ENCODE peak calls at places on chromosome 5, in four cellular contexts. E is breast epithelium, F is uterus, T is WERI-Rb-1. J is an unnamed sample.
A peak's percentile ranks its signal among the peaks of the same experiment; 100 is the strongest.

GRCh38 chr5:141477815-141478214 is 2.0 kb downstream of the PCDHGC3 start:
- DNase-seq in E (no peak), T (no peak), F (no peak), J (no peak)

GRCh38 chr5:113505181-113505580 is 8.3 kb upstream of the YTHDC2 start:
- DNase-seq in T (no peak), F (no peak), E (no peak), J (no peak)

GRCh38 chr5:6287136-6287535 is 91.2 kb downstream of the MED10 start:
- DNase-seq in T (no peak), F (no peak), E (no peak), J (no peak)

GRCh38 chr5:141590127-141590526 is 28.7 kb downstream of the DIAPH1 start:
- DNase-seq in F (no peak), E (no peak), T (no peak), J (no peak)

GRCh38 chr5:168706655-168707069 is 127.5 kb upstream of the PANK3 start:
- DNase-seq in E (no peak), F (no peak), T (peak; percentile 51), J (peak; percentile 59)

GRCh38 chr5:3197699-3198098 is 397.9 kb upstream of the IRX1 start:
- DNase-seq in E (no peak), T (no peak), F (no peak), J (peak; percentile 66)

GRCh38 chr5:68478306-68479091 is 262.9 kb downstream of the PIK3R1 start:
- DNase-seq in E (no peak), F (no peak), T (no peak), J (no peak)

GRCh38 chr5:171342362-171343111 is 33.5 kb downstream of the TLX3 start:
- DNase-seq in T (peak; percentile 48), E (no peak), F (no peak), J (peak; percentile 50)

GRCh38 chr5:148875205-148875875 is 48.9 kb downstream of the ADRB2 start:
- DNase-seq in F (peak; percentile 20), T (no peak), E (no peak), J (no peak)

GRCh38 chr5:42499016-42499415 is 75.8 kb downstream of the GHR start:
- DNase-seq in E (no peak), F (no peak), T (no peak), J (no peak)

GRCh38 chr5:56211298-56211865 is 21.7 kb downstream of the ANKRD55 start:
- DNase-seq in T (no peak), F (no peak), E (no peak), J (peak; percentile 25)

GRCh38 chr5:132260714-132261615 is 3.5 kb downstream of the PDLIM4 start:
- DNase-seq in E (no peak), T (peak; percentile 3), F (peak; percentile 87), J (no peak)

GRCh38 chr5:38387161-38387560 is 128.8 kb downstream of the EGFLAM start:
- DNase-seq in E (no peak), F (no peak), T (no peak), J (no peak)

GRCh38 chr5:91293131-91293530 is 90.0 kb downstream of the ARRDC3 start:
- DNase-seq in T (no peak), F (no peak), E (no peak), J (peak; percentile 22)

GRCh38 chr5:171745602-171746001 is 40.0 kb upstream of the SMIM23 start:
- DNase-seq in E (no peak), F (no peak), T (no peak), J (no peak)

DNA sequence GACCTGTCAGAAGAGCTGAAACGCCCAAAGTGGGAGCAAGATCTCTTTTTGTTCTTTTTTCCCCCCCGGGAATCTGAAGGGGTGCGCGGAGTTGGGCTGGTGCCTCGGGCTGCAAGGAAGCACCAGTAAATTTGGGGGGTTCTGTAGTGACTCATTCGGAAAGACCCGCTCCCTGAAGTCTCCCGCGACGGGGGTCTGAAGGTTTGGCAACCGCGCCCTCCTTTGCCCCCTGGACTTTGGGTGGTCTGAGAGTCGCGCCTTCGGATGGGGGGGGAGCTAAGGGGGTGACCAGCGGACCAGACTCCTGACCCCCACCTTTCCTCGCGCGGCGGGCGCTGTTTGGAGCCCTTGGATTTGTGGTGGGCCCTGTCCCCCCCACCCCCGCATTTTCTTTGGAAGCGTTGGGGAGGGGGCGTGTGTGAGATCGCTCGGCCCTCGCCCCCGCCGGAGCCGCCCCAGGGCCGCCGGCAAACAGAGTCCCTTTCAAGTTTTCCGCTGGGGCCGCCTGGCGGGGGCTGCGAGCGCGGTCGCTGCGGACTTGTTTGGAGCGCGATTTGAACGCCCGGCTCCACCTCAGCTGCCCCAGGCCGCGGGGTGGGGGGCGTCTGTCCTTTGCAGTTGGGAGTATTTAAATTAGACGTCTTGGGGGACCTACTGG is 2.0 kb downstream of the CXXC5 start:
- DNase-seq in E (no peak), F (peak; percentile 24), T (no peak), J (peak; percentile 73)
- TF ChIP-seq CTCF in E (no peak), F (peak; percentile 19), T (peak; percentile 42), J (no peak)

GRCh38 chr5:77867194-77867691 is 91.1 kb upstream of the TBCA start:
- DNase-seq in T (no peak), F (no peak), E (no peak), J (no peak)
- TF ChIP-seq CTCF in T (no peak), F (peak; percentile 11), E (no peak), J (no peak)

GRCh38 chr5:53482717-53483638 is 2.5 kb downstream of the FST start:
- DNase-seq in E (no peak), T (no peak), F (peak; percentile 20), J (peak; percentile 65)
- TF ChIP-seq CTCF in E (no peak), T (peak; percentile 11), F (no peak), J (peak; percentile 6)

GRCh38 chr5:97142521-97143254 is at the start of gene LIX1:
- DNase-seq in T (peak; percentile 63), F (no peak), E (no peak), J (peak; percentile 47)
- TF ChIP-seq CTCF in T (peak; percentile 65), F (peak; percentile 35), E (no peak), J (peak; percentile 50)

DNA sequence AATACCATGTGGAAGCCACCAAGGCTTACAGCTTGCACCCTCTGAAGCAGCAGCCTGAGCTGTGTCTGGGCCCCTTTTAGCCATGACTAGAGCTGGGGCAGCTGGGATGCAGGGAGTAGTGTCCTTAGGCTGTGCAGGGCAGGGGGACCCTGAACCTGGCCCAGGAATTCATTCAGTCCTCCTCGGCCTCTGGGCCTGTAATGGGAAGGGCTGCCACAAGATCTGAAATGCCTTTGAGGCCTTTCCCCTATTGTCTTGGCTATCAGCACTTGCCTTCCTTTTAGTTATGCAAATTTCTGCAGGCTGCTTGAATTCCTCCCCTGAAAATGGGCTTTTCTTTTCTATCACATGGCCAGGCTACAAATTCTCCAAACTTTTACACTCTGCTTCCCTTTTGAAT is 9.0 kb downstream of the GPR150 start:
- DNase-seq in F (no peak), T (no peak), E (no peak), J (no peak)
- TF ChIP-seq CTCF in F (no peak), T (no peak), E (no peak), J (no peak)

GRCh38 chr5:32707394-32707997 is 3.6 kb upstream of the NPR3 start:
- DNase-seq in F (no peak), E (no peak), T (no peak), J (no peak)
- TF ChIP-seq CTCF in F (peak; percentile 33), E (no peak), T (no peak), J (peak; percentile 55)